ENCODE peak calls at places on chromosomes 12 and 14, in eight cellular contexts. One of them, this sample, is unnamed.

GRCh38 chr12:132866251-132866828 is 21.1 kb downstream of the CHFR start:
- DNase-seq in small intestine: no peak
- DNase-seq in M059J: peak; percentile 4
- DNase-seq in NCI-H1092: no peak
- DNase-seq in B cell: no peak
- DNase-seq in right cardiac atrium: no peak
- DNase-seq in GM04504: peak; percentile 14
- DNase-seq in stimulated activated naive CD8-positive, alpha-beta T cell treated with anti-CD3 and anti-CD28 coated beads, Interleukin-15, amount 100 ng/mL, for 72 hours: no peak
- DNase-seq in this sample: no peak

GRCh38 chr12:57604454-57605307 is at the start of gene DTX3:
- DNase-seq in small intestine: peak; percentile 8
- DNase-seq in M059J: peak; percentile 46
- DNase-seq in NCI-H1092: peak; percentile 50
- DNase-seq in B cell: peak; percentile 59
- DNase-seq in right cardiac atrium: peak; percentile 87
- DNase-seq in GM04504: no peak
- DNase-seq in stimulated activated naive CD8-positive, alpha-beta T cell treated with anti-CD3 and anti-CD28 coated beads, Interleukin-15, amount 100 ng/mL, for 72 hours: peak; percentile 42
- DNase-seq in this sample: peak; percentile 64

GRCh38 chr12:122117979-122118378 is 39.4 kb downstream of the MLXIP start:
- DNase-seq in small intestine: no peak
- DNase-seq in M059J: no peak
- DNase-seq in NCI-H1092: no peak
- DNase-seq in B cell: no peak
- DNase-seq in right cardiac atrium: peak; percentile 16
- DNase-seq in GM04504: no peak
- DNase-seq in stimulated activated naive CD8-positive, alpha-beta T cell treated with anti-CD3 and anti-CD28 coated beads, Interleukin-15, amount 100 ng/mL, for 72 hours: no peak
- DNase-seq in this sample: no peak

GRCh38 chr12:110718222-110718908 is 24.3 kb downstream of the PPP1CC start:
- DNase-seq in small intestine: no peak
- DNase-seq in M059J: no peak
- DNase-seq in NCI-H1092: no peak
- DNase-seq in B cell: no peak
- DNase-seq in right cardiac atrium: no peak
- DNase-seq in GM04504: no peak
- DNase-seq in stimulated activated naive CD8-positive, alpha-beta T cell treated with anti-CD3 and anti-CD28 coated beads, Interleukin-15, amount 100 ng/mL, for 72 hours: no peak
- DNase-seq in this sample: no peak

GRCh38 chr12:131011165-131012079 is 57.7 kb downstream of the ADGRD1 start:
- DNase-seq in small intestine: no peak
- DNase-seq in M059J: no peak
- DNase-seq in NCI-H1092: no peak
- DNase-seq in B cell: no peak
- DNase-seq in right cardiac atrium: peak; percentile 87
- DNase-seq in GM04504: no peak
- DNase-seq in stimulated activated naive CD8-positive, alpha-beta T cell treated with anti-CD3 and anti-CD28 coated beads, Interleukin-15, amount 100 ng/mL, for 72 hours: no peak
- DNase-seq in this sample: peak; percentile 69

GRCh38 chr12:34398706-34399630 is 376.7 kb downstream of the ALG10 start:
- DNase-seq in small intestine: no peak
- DNase-seq in M059J: no peak
- DNase-seq in NCI-H1092: no peak
- DNase-seq in B cell: peak; percentile 6
- DNase-seq in right cardiac atrium: peak; percentile 18
- DNase-seq in GM04504: no peak
- DNase-seq in stimulated activated naive CD8-positive, alpha-beta T cell treated with anti-CD3 and anti-CD28 coated beads, Interleukin-15, amount 100 ng/mL, for 72 hours: no peak
- DNase-seq in this sample: peak; percentile 4

GRCh38 chr14:37901978-37902377 is 305.7 kb upstream of the SSTR1 start:
- DNase-seq in small intestine: no peak
- DNase-seq in M059J: peak; percentile 60
- DNase-seq in NCI-H1092: no peak
- DNase-seq in B cell: no peak
- DNase-seq in right cardiac atrium: peak; percentile 63
- DNase-seq in GM04504: peak; percentile 78
- DNase-seq in stimulated activated naive CD8-positive, alpha-beta T cell treated with anti-CD3 and anti-CD28 coated beads, Interleukin-15, amount 100 ng/mL, for 72 hours: no peak
- DNase-seq in this sample: peak; percentile 42

GRCh38 chr12:23552417-23552816 is 397.1 kb downstream of the SOX5 start:
- DNase-seq in small intestine: no peak
- DNase-seq in M059J: no peak
- DNase-seq in NCI-H1092: no peak
- DNase-seq in B cell: no peak
- DNase-seq in right cardiac atrium: no peak
- DNase-seq in GM04504: no peak
- DNase-seq in stimulated activated naive CD8-positive, alpha-beta T cell treated with anti-CD3 and anti-CD28 coated beads, Interleukin-15, amount 100 ng/mL, for 72 hours: no peak
- DNase-seq in this sample: no peak

GRCh38 chr14:100261621-100262020 is 22.7 kb downstream of the YY1 start:
- DNase-seq in small intestine: no peak
- DNase-seq in M059J: no peak
- DNase-seq in NCI-H1092: no peak
- DNase-seq in B cell: no peak
- DNase-seq in right cardiac atrium: no peak
- DNase-seq in GM04504: no peak
- DNase-seq in stimulated activated naive CD8-positive, alpha-beta T cell treated with anti-CD3 and anti-CD28 coated beads, Interleukin-15, amount 100 ng/mL, for 72 hours: peak; percentile 17
- DNase-seq in this sample: no peak

This sample was measured in left cardiac atrium.